ENCODE peak calls at places on chromosome 20, in nine cellular contexts. H is OCI-LY7; V is CD8-positive, alpha-beta memory T cell; D is ACHN; X is left cardiac atrium; N is NCI-H1092 treated with DMSO at 0.1 percent for 48 hours; L is heart right ventricle; Q is AG04450; J is NCI-H446 treated with DMSO at 0.1 percent for 48 hours. A is an unnamed sample.

GRCh38 chr20:536426-537012 is 7.1 kb downstream of the CSNK2A1 start:
- DNase-seq in H (no peak), N (no peak), J (no peak), L (no peak), D (no peak), V (no peak), Q (no peak), X (no peak), A (no peak)

GRCh38 chr20:33773412-33774089 is 37.6 kb upstream of the CHMP4B start:
- DNase-seq in D (no peak), Q (no peak), J (no peak), H (peak), V (no peak), N (no peak), L (no peak), X (no peak), A (no peak)

GRCh38 chr20:24164360-24164759 is 175.8 kb upstream of the GGTLC1 start:
- DNase-seq in L (no peak), N (no peak), V (no peak), J (no peak), H (peak), D (peak), X (no peak), Q (no peak), A (no peak)

GRCh38 chr20:38982291-38982690 is 20.1 kb downstream of the DHX35 start:
- DNase-seq in X (no peak), L (no peak), V (no peak), Q (no peak), J (no peak), N (no peak), H (no peak), D (no peak), A (no peak)

GRCh38 chr20:20360464-20360863 is 7.4 kb upstream of the INSM1 start:
- DNase-seq in D (peak), L (no peak), X (no peak), Q (peak), J (peak), V (peak), H (peak), N (peak), A (peak)

GRCh38 chr20:63468421-63468820 is 4.0 kb downstream of the KCNQ2 start:
- DNase-seq in V (no peak), N (no peak), J (no peak), D (no peak), X (no peak), H (no peak), L (no peak), Q (no peak), A (no peak)

GRCh38 chr20:56373942-56374341 is 15.2 kb downstream of the FAM210B start:
- DNase-seq in J (no peak), Q (peak), V (no peak), X (no peak), N (no peak), L (no peak), D (peak), H (no peak), A (no peak)

GRCh38 chr20:31675828-31676533 is 38.3 kb downstream of the COX4I2 start:
- DNase-seq in H (peak), D (no peak), Q (no peak), L (no peak), N (no peak), J (no peak), X (peak), V (peak), A (no peak)

GRCh38 chr20:37968726-37969401 is 64.4 kb downstream of the TTI1 start:
- DNase-seq in L (no peak), D (no peak), V (no peak), N (peak), H (no peak), J (no peak), Q (no peak), X (no peak), A (no peak)

GRCh38 chr20:4666001-4666470 is 55.7 kb upstream of the PRND start:
- DNase-seq in D (no peak), N (no peak), L (no peak), Q (no peak), J (no peak), V (peak), H (no peak), X (no peak), A (no peak)

GRCh38 chr20:37934634-37935010 is 31.7 kb downstream of the VSTM2L start:
- DNase-seq in N (no peak), Q (no peak), D (no peak), X (no peak), H (no peak), L (no peak), J (no peak), V (no peak), A (no peak)

GRCh38 chr20:17928633-17929311 is 39.8 kb downstream of the SNX5 start:
- DNase-seq in Q (no peak), D (no peak), J (no peak), V (no peak), L (no peak), X (no peak), N (no peak), H (no peak), A (no peak)

GRCh38 chr20:313948-314347 is 11.4 kb upstream of the SOX12 start:
- DNase-seq in H (no peak), Q (no peak), N (no peak), L (no peak), V (no peak), D (peak), X (no peak), J (no peak), A (no peak)

GRCh38 chr20:57071283-57071701 is 195.1 kb downstream of the BMP7 start:
- DNase-seq in J (no peak), X (no peak), L (no peak), H (no peak), V (no peak), Q (no peak), N (no peak), D (no peak), A (no peak)

GRCh38 chr20:50346372-50347347 is 156.0 kb downstream of the CEBPB start:
- DNase-seq in X (peak), L (peak), Q (peak), D (peak), J (peak), H (no peak), N (peak), V (no peak), A (peak)

GRCh38 chr20:37298190-37298939 is 8.9 kb downstream of the MANBAL start:
- DNase-seq in H (no peak), L (no peak), D (peak), V (no peak), Q (no peak), J (no peak), N (no peak), X (peak), A (no peak)

GRCh38 chr20:45779011-45779915 is 12.4 kb downstream of the WFDC3 start:
- DNase-seq in D (peak), V (no peak), N (no peak), X (peak), J (no peak), Q (peak), H (no peak), L (peak), A (no peak)

GRCh38 chr20:43767686-43768474 is 41.1 kb upstream of the GTSF1L start:
- DNase-seq in D (no peak), Q (no peak), H (no peak), J (no peak), X (no peak), N (no peak), V (no peak), L (no peak), A (peak)

GRCh38 chr20:34808583-34808982 is 16.9 kb downstream of the NCOA6 start:
- DNase-seq in D (no peak), L (no peak), X (no peak), J (no peak), N (no peak), Q (no peak), V (no peak), H (no peak), A (no peak)

GRCh38 chr20:57900226-57900905 is 190.6 kb upstream of the PMEPA1 start:
- DNase-seq in J (no peak), D (no peak), Q (no peak), V (no peak), H (no peak), N (no peak), X (no peak), L (no peak), A (no peak)

GRCh38 chr20:15807271-15807670 is 766.0 kb downstream of the KIF16B start:
- DNase-seq in D (no peak), X (no peak), V (no peak), L (no peak), N (no peak), J (no peak), H (no peak), Q (no peak), A (no peak)

GRCh38 chr20:10034717-10035571 is at the start of gene ANKEF1:
- DNase-seq in N (peak), X (peak), L (peak), V (peak), Q (no peak), D (peak), H (peak), J (peak), A (peak)

GRCh38 chr20:22585786-22586493 is 1.6 kb upstream of the FOXA2 start:
- DNase-seq in L (no peak), J (no peak), X (no peak), H (no peak), Q (no peak), V (no peak), N (no peak), D (no peak), A (no peak)

GRCh38 chr20:2799688-2800589 is 488 bp downstream of the CPXM1 start:
- DNase-seq in L (no peak), Q (no peak), X (no peak), N (no peak), D (no peak), H (no peak), J (no peak), V (no peak), A (no peak)

GRCh38 chr20:53889411-53890148 is 180.8 kb downstream of the BCAS1 start:
- DNase-seq in V (no peak), N (no peak), X (no peak), L (no peak), D (no peak), Q (no peak), H (no peak), J (no peak), A (no peak)

GRCh38 chr20:58883243-58883691 is 30.8 kb downstream of the GNAS start:
- DNase-seq in H (no peak), Q (no peak), N (no peak), V (no peak), D (no peak), X (no peak), L (no peak), J (no peak), A (peak)

GRCh38 chr20:58389324-58389967 is 417 bp downstream of the VAPB start:
- DNase-seq in L (no peak), D (peak), X (no peak), J (no peak), H (peak), Q (no peak), N (peak), V (no peak), A (peak)

GRCh38 chr20:49361872-49362663 is 84.2 kb upstream of the ZNFX1 start:
- DNase-seq in V (no peak), Q (no peak), D (no peak), L (no peak), X (no peak), J (peak), H (no peak), N (no peak), A (peak)

GRCh38 chr20:17725094-17725835 is 25.5 kb downstream of the BANF2 start:
- DNase-seq in N (peak), H (no peak), Q (no peak), V (no peak), X (no peak), L (peak), J (peak), D (no peak), A (no peak)

GRCh38 chr20:41398408-41398807 is 31.8 kb upstream of the EMILIN3 start:
- DNase-seq in D (no peak), J (no peak), H (no peak), L (no peak), X (peak), Q (peak), V (no peak), N (no peak), A (no peak)

GRCh38 chr20:48463916-48464315 is 363.9 kb downstream of the PREX1 start:
- DNase-seq in V (no peak), Q (peak), X (no peak), H (no peak), L (no peak), J (peak), N (no peak), D (no peak), A (no peak)

GRCh38 chr20:5569021-5569420 is 181.2 kb upstream of the SHLD1 start:
- DNase-seq in X (no peak), N (peak), H (peak), J (no peak), D (peak), Q (no peak), L (no peak), V (peak), A (peak)

GRCh38 chr20:37547912-37548311 is 20.2 kb upstream of the BLCAP start:
- DNase-seq in L (no peak), D (no peak), V (no peak), Q (no peak), N (no peak), J (no peak), H (no peak), X (no peak), A (no peak)

GRCh38 chr20:23417861-23418260 is 3.4 kb downstream of the NAPB start:
- DNase-seq in V (no peak), X (no peak), Q (no peak), N (no peak), H (no peak), D (no peak), J (no peak), L (no peak), A (no peak)

GRCh38 chr20:21286775-21287174 is 16.4 kb upstream of the XRN2 start:
- DNase-seq in N (no peak), J (no peak), L (no peak), X (no peak), D (no peak), H (no peak), V (no peak), Q (no peak), A (no peak)

GRCh38 chr20:34493646-34494045 is 22.6 kb upstream of the DYNLRB1 start:
- DNase-seq in Q (no peak), X (no peak), H (no peak), D (no peak), J (no peak), L (no peak), V (no peak), N (no peak), A (no peak)

GRCh38 chr20:54980321-54980960 is 505.0 kb downstream of the DOK5 start:
- DNase-seq in V (no peak), X (no peak), Q (no peak), J (no peak), L (no peak), D (peak), N (no peak), H (peak), A (no peak)

GRCh38 chr20:25139061-25139705 is 56.3 kb upstream of the ENTPD6 start:
- DNase-seq in D (no peak), V (no peak), H (peak), Q (no peak), N (peak), L (no peak), J (peak), X (no peak), A (peak)

A was measured in G401.